ENCODE peak calls at places on chromosomes 12 and 14, in five cellular contexts. One of them, this sample, is unnamed.

GRCh38 chr12:26821212-26821701 is 11.7 kb downstream of the ITPR2 start:
- DNase-seq in ureter: no peak
- DNase-seq in coronary artery: no peak
- DNase-seq in renal cortical epithelial cell: no peak
- DNase-seq in glomerular endothelial cell: no peak
- DNase-seq in this sample: no peak

GRCh38 chr12:115873416-115874082 is 403.9 kb downstream of the MED13L start:
- DNase-seq in ureter: no peak
- DNase-seq in coronary artery: no peak
- DNase-seq in renal cortical epithelial cell: no peak
- DNase-seq in glomerular endothelial cell: no peak
- DNase-seq in this sample: no peak

GRCh38 chr12:63893170-63893569 is 48.7 kb downstream of the SRGAP1 start:
- DNase-seq in ureter: no peak
- DNase-seq in coronary artery: no peak
- DNase-seq in renal cortical epithelial cell: no peak
- DNase-seq in glomerular endothelial cell: no peak
- DNase-seq in this sample: no peak

GRCh38 chr12:45518516-45519235 is 210.8 kb upstream of the ARID2 start:
- DNase-seq in ureter: no peak
- DNase-seq in coronary artery: no peak
- DNase-seq in renal cortical epithelial cell: peak; percentile 54
- DNase-seq in glomerular endothelial cell: no peak
- DNase-seq in this sample: no peak

GRCh38 chr14:74349757-74350156 is 1.5 kb downstream of the VRTN start:
- DNase-seq in ureter: no peak
- DNase-seq in coronary artery: no peak
- DNase-seq in renal cortical epithelial cell: no peak
- DNase-seq in glomerular endothelial cell: no peak
- DNase-seq in this sample: no peak

GRCh38 chr14:90551733-90552464 is 155.1 kb downstream of the CALM1 start:
- DNase-seq in ureter: no peak
- DNase-seq in coronary artery: no peak
- DNase-seq in renal cortical epithelial cell: no peak
- DNase-seq in glomerular endothelial cell: no peak
- DNase-seq in this sample: no peak

GRCh38 chr14:33839193-33840076 is 111.4 kb downstream of the EGLN3 start:
- DNase-seq in ureter: peak; percentile 51
- DNase-seq in coronary artery: no peak
- DNase-seq in renal cortical epithelial cell: peak; percentile 50
- DNase-seq in glomerular endothelial cell: peak; percentile 18
- DNase-seq in this sample: no peak

GRCh38 chr12:18224745-18225144 is 36.6 kb upstream of the PIK3C2G start:
- DNase-seq in ureter: no peak
- DNase-seq in coronary artery: no peak
- DNase-seq in renal cortical epithelial cell: peak; percentile 69
- DNase-seq in glomerular endothelial cell: no peak
- DNase-seq in this sample: peak; percentile 10

GRCh38 chr12:75747572-75747995 is 236.2 kb upstream of the KRR1 start:
- DNase-seq in ureter: no peak
- DNase-seq in coronary artery: no peak
- DNase-seq in renal cortical epithelial cell: peak; percentile 77
- DNase-seq in glomerular endothelial cell: no peak
- DNase-seq in this sample: no peak

GRCh38 chr12:10409387-10409786 is at the start of gene KLRC4:
- DNase-seq in ureter: no peak
- DNase-seq in coronary artery: no peak
- DNase-seq in renal cortical epithelial cell: no peak
- DNase-seq in glomerular endothelial cell: no peak
- DNase-seq in this sample: no peak

GRCh38 chr14:93939304-93940229 is 12.4 kb downstream of the FAM181A start:
- DNase-seq in ureter: peak; percentile 87
- DNase-seq in coronary artery: peak; percentile 83
- DNase-seq in renal cortical epithelial cell: no peak
- DNase-seq in glomerular endothelial cell: no peak
- DNase-seq in this sample: peak; percentile 78

GRCh38 chr14:104864267-104865068 is 600 bp upstream of the CEP170B start:
- DNase-seq in ureter: peak; percentile 63
- DNase-seq in coronary artery: no peak
- DNase-seq in renal cortical epithelial cell: peak; percentile 23
- DNase-seq in glomerular endothelial cell: no peak
- DNase-seq in this sample: peak; percentile 86

GRCh38 chr12:12474471-12474928 is 88.2 kb downstream of the DUSP16 start:
- DNase-seq in ureter: no peak
- DNase-seq in coronary artery: no peak
- DNase-seq in renal cortical epithelial cell: no peak
- DNase-seq in glomerular endothelial cell: no peak
- DNase-seq in this sample: no peak

GRCh38 chr14:85572021-85572420 is 42.1 kb downstream of the FLRT2 start:
- DNase-seq in ureter: no peak
- DNase-seq in coronary artery: no peak
- DNase-seq in renal cortical epithelial cell: no peak
- DNase-seq in glomerular endothelial cell: no peak
- DNase-seq in this sample: no peak

GRCh38 chr12:76007640-76008039 is 23.9 kb downstream of the PHLDA1 start:
- DNase-seq in ureter: no peak
- DNase-seq in coronary artery: no peak
- DNase-seq in renal cortical epithelial cell: no peak
- DNase-seq in glomerular endothelial cell: no peak
- DNase-seq in this sample: no peak

GRCh38 chr12:68622250-68622649 is 11.6 kb downstream of the RAP1B start:
- DNase-seq in ureter: no peak
- DNase-seq in coronary artery: no peak
- DNase-seq in renal cortical epithelial cell: no peak
- DNase-seq in glomerular endothelial cell: no peak
- DNase-seq in this sample: no peak

GRCh38 chr12:89305373-89305772 is 46.9 kb downstream of the DUSP6 start:
- DNase-seq in ureter: no peak
- DNase-seq in coronary artery: no peak
- DNase-seq in renal cortical epithelial cell: no peak
- DNase-seq in glomerular endothelial cell: no peak
- DNase-seq in this sample: no peak

GRCh38 chr12:80443974-80444666 is at the start of gene PTPRQ:
- DNase-seq in ureter: no peak
- DNase-seq in coronary artery: no peak
- DNase-seq in renal cortical epithelial cell: peak; percentile 87
- DNase-seq in glomerular endothelial cell: no peak
- DNase-seq in this sample: no peak

GRCh38 chr12:110677206-110677911 is 11.6 kb downstream of the HVCN1 start:
- DNase-seq in ureter: no peak
- DNase-seq in coronary artery: no peak
- DNase-seq in renal cortical epithelial cell: no peak
- DNase-seq in glomerular endothelial cell: no peak
- DNase-seq in this sample: no peak

GRCh38 chr12:62802321-62802720 is 132.6 kb downstream of the PPM1H start:
- DNase-seq in ureter: no peak
- DNase-seq in coronary artery: no peak
- DNase-seq in renal cortical epithelial cell: no peak
- DNase-seq in glomerular endothelial cell: no peak
- DNase-seq in this sample: no peak

GRCh38 chr12:49873361-49873934 is 30.3 kb downstream of the FAIM2 start:
- DNase-seq in ureter: no peak
- DNase-seq in coronary artery: peak; percentile 66
- DNase-seq in renal cortical epithelial cell: peak; percentile 59
- DNase-seq in glomerular endothelial cell: no peak
- DNase-seq in this sample: no peak

GRCh38 chr12:92735131-92735721 is 32.4 kb downstream of the PLEKHG7 start:
- DNase-seq in ureter: no peak
- DNase-seq in coronary artery: no peak
- DNase-seq in renal cortical epithelial cell: peak; percentile 99
- DNase-seq in glomerular endothelial cell: no peak
- DNase-seq in this sample: no peak

GRCh38 chr12:87687362-87687761 is 341.8 kb downstream of the C12orf50 start:
- DNase-seq in ureter: no peak
- DNase-seq in coronary artery: peak; percentile 73
- DNase-seq in renal cortical epithelial cell: peak; percentile 90
- DNase-seq in glomerular endothelial cell: no peak
- DNase-seq in this sample: no peak

GRCh38 chr12:117120787-117121186 is 21.6 kb upstream of the TESC start:
- DNase-seq in ureter: no peak
- DNase-seq in coronary artery: no peak
- DNase-seq in renal cortical epithelial cell: no peak
- DNase-seq in glomerular endothelial cell: no peak
- DNase-seq in this sample: no peak

This sample was measured in H1.